ENCODE peak calls at places on chromosomes 4 and X, in seven cellular contexts. W is body of pancreas; N is spleen; C is CD8-positive, alpha-beta T cell; Q is uterus; L is psoas muscle; B is HCT116. R is an unnamed sample.

GRCh38 chr4:47852121-47852520 is 14.3 kb upstream of the CORIN start:
- DNase-seq in W (no peak), N (no peak), C (no peak), Q (peak; percentile 39), L (no peak), B (no peak), R (no peak)

GRCh38 chrX:75181721-75182120 is 25.6 kb upstream of the ABCB7 start:
- DNase-seq in W (no peak), N (no peak), C (no peak), Q (no peak), L (no peak), B (no peak), R (no peak)

GRCh38 chr4:103091601-103092223 is 7.9 kb downstream of the BDH2 start:
- DNase-seq in W (peak; percentile 47), N (no peak), C (no peak), Q (peak; percentile 22), L (no peak), B (peak; percentile 63), R (peak; percentile 34)

GRCh38 chr4:95572304-95572991 is 23.7 kb upstream of the UNC5C start:
- DNase-seq in W (peak; percentile 48), N (no peak), C (no peak), Q (no peak), L (peak; percentile 57), B (no peak), R (peak; percentile 56)

GRCh38 chr4:37873383-37873782 is 17.5 kb upstream of the TBC1D1 start:
- DNase-seq in W (no peak), N (no peak), C (no peak), Q (no peak), L (no peak), B (no peak), R (peak; percentile 16)

GRCh38 chrX:106921637-106922036 is 1.4 kb downstream of the CLDN2 start:
- DNase-seq in W (peak; percentile 40), N (no peak), C (no peak), Q (no peak), L (no peak), B (no peak), R (no peak)

GRCh38 chrX:41923925-41924693 is 755 bp upstream of the CASK start:
- DNase-seq in W (peak; percentile 53), N (peak; percentile 51), C (no peak), Q (no peak), L (no peak), B (peak; percentile 22), R (no peak)

GRCh38 chrX:18873189-18873791 is 110.6 kb downstream of the PHKA2 start:
- DNase-seq in W (no peak), N (peak; percentile 68), C (no peak), Q (peak; percentile 75), L (peak; percentile 70), B (peak; percentile 8), R (no peak)

GRCh38 chrX:129737921-129738320 is 858 bp upstream of the XPNPEP2 start:
- DNase-seq in W (no peak), N (no peak), C (no peak), Q (no peak), L (no peak), B (no peak), R (peak; percentile 14)

GRCh38 chrX:73562986-73563739 is at the start of gene CHIC1:
- DNase-seq in W (peak; percentile 63), N (peak; percentile 88), C (peak; percentile 46), Q (peak; percentile 66), L (peak; percentile 67), B (no peak), R (peak; percentile 16)

GRCh38 chr4:15702941-15703403 is at the start of gene BST1:
- DNase-seq in W (peak; percentile 38), N (peak; percentile 96), C (peak; percentile 13), Q (peak; percentile 51), L (peak; percentile 77), B (no peak), R (no peak)

GRCh38 chrX:53018627-53019026 is 30.0 kb upstream of the GPR173 start:
- DNase-seq in W (no peak), N (no peak), C (no peak), Q (no peak), L (no peak), B (no peak), R (no peak)

GRCh38 chrX:10884246-10884645 is 226.9 kb upstream of the HCCS start:
- DNase-seq in W (no peak), N (no peak), C (no peak), Q (no peak), L (no peak), B (no peak), R (no peak)

GRCh38 chrX:20361890-20362262 is 95.2 kb upstream of the RPS6KA3 start:
- DNase-seq in W (no peak), N (no peak), C (no peak), Q (no peak), L (no peak), B (no peak), R (peak; percentile 19)

GRCh38 chrX:20364238-20364637 is 97.5 kb upstream of the RPS6KA3 start:
- DNase-seq in W (no peak), N (no peak), C (no peak), Q (no peak), L (no peak), B (no peak), R (no peak)

GRCh38 chrX:20363003-20363674 is 96.4 kb upstream of the RPS6KA3 start:
- DNase-seq in W (no peak), N (no peak), C (no peak), Q (no peak), L (no peak), B (no peak), R (no peak)

GRCh38 chrX:20362268-20363002 is 95.7 kb upstream of the RPS6KA3 start:
- DNase-seq in W (peak; percentile 51), N (no peak), C (no peak), Q (no peak), L (no peak), B (no peak), R (peak; percentile 53)

DNA sequence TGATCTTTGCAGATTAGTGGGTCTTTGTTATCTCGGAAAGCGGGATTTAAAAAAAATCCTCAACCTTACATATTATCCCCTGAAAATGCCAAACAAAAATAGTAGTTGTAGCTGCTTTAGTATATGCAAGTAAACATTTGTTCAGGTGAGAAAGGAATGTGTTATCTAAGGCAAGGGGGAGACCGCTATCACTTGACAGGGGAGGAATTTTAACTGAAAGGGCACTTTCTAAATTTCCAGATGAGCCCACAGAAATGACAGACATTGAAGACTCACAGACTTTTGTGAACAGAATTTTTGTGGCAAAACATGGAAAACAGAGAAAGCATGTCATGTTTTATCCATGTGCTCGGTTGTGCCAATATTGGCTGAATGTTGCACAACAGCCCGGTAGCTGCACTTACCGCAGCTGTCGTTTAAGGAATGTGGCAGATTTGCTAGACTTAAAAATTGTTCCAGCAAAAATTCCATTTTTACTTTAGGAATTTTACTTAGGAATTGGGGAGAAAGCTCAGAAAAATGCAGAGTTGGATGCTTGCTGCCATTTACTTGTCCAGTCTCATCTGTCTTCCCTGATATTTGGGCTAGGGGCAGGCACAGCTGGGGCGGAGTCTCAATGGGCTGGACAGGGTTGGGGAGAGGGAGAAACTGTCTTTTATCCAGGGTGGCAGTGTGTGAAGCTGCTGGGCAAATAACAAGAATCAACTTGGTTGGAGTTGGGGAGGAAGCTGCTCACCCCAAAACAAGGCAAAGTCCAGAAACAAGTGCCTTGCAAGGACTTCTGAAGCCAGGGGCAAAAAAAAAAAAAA is 94.6 kb upstream of the RPS6KA3 start:
- DNase-seq in W (peak; percentile 41), N (no peak), C (no peak), Q (no peak), L (peak; percentile 57), B (no peak), R (no peak)
- H3K4me3 ChIP-seq in W (no peak overlapping the region), N (no peak overlapping the region), C (no peak overlapping the region), Q (no peak overlapping the region), L (peak overlapping the region; percentile 11), B (no peak overlapping the region), R (no peak overlapping the region)

GRCh38 chr4:1939664-1940509 is 68.7 kb downstream of the NSD2 start:
- DNase-seq in W (peak; percentile 64), N (no peak), C (no peak), Q (no peak), L (no peak), B (peak; percentile 53), R (peak; percentile 72)

GRCh38 chr4:1940566-1940965 is 68.2 kb downstream of the NELFA start:
- DNase-seq in W (no peak), N (no peak), C (no peak), Q (no peak), L (no peak), B (no peak), R (no peak)

GRCh38 chr4:1937550-1937949 is 66.4 kb downstream of the NSD2 start:
- DNase-seq in W (no peak), N (no peak), C (no peak), Q (no peak), L (no peak), B (no peak), R (no peak)

GRCh38 chr4:1933700-1934099 is 62.5 kb downstream of the NSD2 start:
- DNase-seq in W (peak; percentile 58), N (no peak), C (no peak), Q (no peak), L (no peak), B (no peak), R (no peak)

GRCh38 chr4:1938027-1938426 is 66.8 kb downstream of the NSD2 start:
- DNase-seq in W (no peak), N (no peak), C (no peak), Q (no peak), L (no peak), B (no peak), R (no peak)
- H3K36me3 ChIP-seq in W (no peaks in the 10 kb centered on the region), N (peaks cover 6% of the 10 kb centered on the region), C (peaks cover 14% of the 10 kb centered on the region), Q (no peaks in the 10 kb centered on the region), L (peaks cover 44% of the 10 kb centered on the region), B (peaks cover 24% of the 10 kb centered on the region), R (peaks cover 4% of the 10 kb centered on the region)

DNA sequence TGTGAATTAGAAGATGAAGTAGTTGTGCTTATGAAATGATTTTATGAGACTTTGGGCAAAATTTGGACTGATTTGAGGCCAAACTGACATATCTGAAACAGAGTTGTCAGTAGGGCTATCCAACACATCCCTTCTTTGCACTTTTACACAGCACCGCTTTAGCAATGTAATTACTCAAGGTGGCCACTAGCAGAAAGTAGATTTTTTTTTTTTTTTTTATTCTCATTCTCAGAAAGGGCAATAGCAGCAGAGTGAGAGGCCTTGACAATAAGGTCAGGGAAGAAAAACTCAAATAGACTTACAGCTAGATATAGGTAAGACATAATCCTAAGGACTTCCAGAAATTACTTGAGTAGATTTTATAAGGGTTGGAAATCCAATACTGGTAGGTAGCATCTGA is 414.3 kb downstream of the NAP1L3 start:
- DNase-seq in W (no peak), N (no peak), C (no peak), Q (no peak), L (no peak), B (no peak), R (no peak)
- TF ChIP-seq CTCF in W (no peak), N (no peak), C (no peak), Q (no peak), L (no peak), B (no peak), R (no peak)

DNA sequence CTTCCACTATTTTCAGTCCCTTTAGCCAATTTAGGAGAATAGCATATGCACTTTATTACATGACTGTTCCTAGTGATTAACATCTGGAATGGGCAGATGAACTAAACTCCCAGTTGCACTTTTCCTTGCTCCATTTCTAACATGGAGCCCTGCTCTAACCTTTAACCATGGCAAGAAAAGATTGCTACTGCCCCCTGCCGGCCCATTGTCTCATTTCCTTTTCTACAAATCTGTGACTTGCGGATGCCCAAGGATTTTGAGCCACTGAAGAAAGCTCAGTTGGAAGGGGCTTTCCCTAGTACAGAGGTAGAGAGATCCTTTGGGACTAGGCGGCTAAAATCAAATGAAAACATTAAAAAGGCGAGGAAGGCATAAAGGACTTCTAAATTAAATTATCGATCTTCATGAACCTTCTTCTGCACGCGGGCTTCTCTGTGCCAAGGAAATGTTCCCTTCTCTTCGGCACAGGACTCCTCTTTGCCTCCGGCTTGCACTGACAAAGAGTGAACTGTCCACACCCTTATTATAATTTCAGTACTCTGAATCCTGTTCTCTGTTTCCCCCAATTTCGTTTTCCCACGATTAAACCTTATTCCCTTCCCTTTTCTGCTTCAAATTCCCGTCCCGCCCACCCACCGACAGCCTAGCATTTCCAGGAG is 578 bp upstream of the GLRA2 start:
- DNase-seq in W (peak; percentile 46), N (peak; percentile 56), C (no peak), Q (peak; percentile 26), L (peak; percentile 41), B (peak; percentile 13), R (no peak)
- H3K4me3 ChIP-seq in W (no peak overlapping the region), N (no peak overlapping the region), C (no peak overlapping the region), Q (no peak overlapping the region), L (no peak overlapping the region), B (no peak overlapping the region), R (no peak overlapping the region)

R was measured in kidney epithelial cell.